ENCODE peak calls at places on chromosomes 7 and 10, in four cellular contexts. One of them, this sample, is unnamed.

GRCh38 chr10:22712246-22712958 is 2.0 kb downstream of the PIP4K2A start:
- DNase-seq in HepG2: no peak
- DNase-seq in GM12878: no peak
- DNase-seq in H1: no peak
- DNase-seq in this sample: no peak

GRCh38 chr10:77972148-77972547 is 45.6 kb upstream of the DLG5 start:
- DNase-seq in HepG2: no peak
- DNase-seq in GM12878: no peak
- DNase-seq in H1: no peak
- DNase-seq in this sample: no peak

GRCh38 chr7:72213769-72214168 is 198.4 kb downstream of the CALN1 start:
- DNase-seq in HepG2: no peak
- DNase-seq in GM12878: no peak
- DNase-seq in H1: no peak
- DNase-seq in this sample: no peak

GRCh38 chr7:24652551-24652950 is 79.3 kb downstream of the PALS2 start:
- DNase-seq in HepG2: no peak
- DNase-seq in GM12878: no peak
- DNase-seq in H1: no peak
- DNase-seq in this sample: no peak

GRCh38 chr7:127525866-127526456 is 59.4 kb downstream of the GCC1 start:
- DNase-seq in HepG2: no peak
- DNase-seq in GM12878: no peak
- DNase-seq in H1: no peak
- DNase-seq in this sample: no peak

GRCh38 chr10:129964611-129965417 is 740 bp upstream of the EBF3 start:
- DNase-seq in HepG2: no peak
- DNase-seq in GM12878: no peak
- DNase-seq in H1: peak
- DNase-seq in this sample: no peak

GRCh38 chr7:121530251-121531174 is 134.4 kb upstream of the FAM3C start:
- DNase-seq in HepG2: no peak
- DNase-seq in GM12878: peak
- DNase-seq in H1: no peak
- DNase-seq in this sample: no peak

GRCh38 chr7:136998495-136998894 is 130.0 kb downstream of the CHRM2 start:
- DNase-seq in HepG2: no peak
- DNase-seq in GM12878: no peak
- DNase-seq in H1: no peak
- DNase-seq in this sample: no peak

GRCh38 chr10:117450940-117451339 is 75.7 kb upstream of the PDZD8 start:
- DNase-seq in HepG2: no peak
- DNase-seq in GM12878: no peak
- DNase-seq in H1: no peak
- DNase-seq in this sample: no peak

GRCh38 chr7:138328215-138328614 is 131.8 kb upstream of the TRIM24 start:
- DNase-seq in HepG2: peak
- DNase-seq in GM12878: no peak
- DNase-seq in H1: no peak
- DNase-seq in this sample: no peak

GRCh38 chr7:91636129-91636724 is 244.3 kb downstream of the MTERF1 start:
- DNase-seq in HepG2: peak
- DNase-seq in GM12878: no peak
- DNase-seq in H1: no peak
- DNase-seq in this sample: no peak

GRCh38 chr7:82945056-82945455 is 217.6 kb downstream of the PCLO start:
- DNase-seq in HepG2: no peak
- DNase-seq in GM12878: no peak
- DNase-seq in H1: no peak
- DNase-seq in this sample: no peak

GRCh38 chr7:43298617-43299016 is 186.2 kb downstream of the HECW1 start:
- DNase-seq in HepG2: no peak
- DNase-seq in GM12878: no peak
- DNase-seq in H1: no peak
- DNase-seq in this sample: no peak

GRCh38 chr10:71597821-71598498 is 121.6 kb downstream of the C10orf105 start:
- DNase-seq in HepG2: peak
- DNase-seq in GM12878: no peak
- DNase-seq in H1: no peak
- DNase-seq in this sample: peak

GRCh38 chr10:78523453-78523852 is 489.8 kb downstream of the RPS24 start:
- DNase-seq in HepG2: peak
- DNase-seq in GM12878: no peak
- DNase-seq in H1: no peak
- DNase-seq in this sample: no peak

GRCh38 chr7:953547-954327 is 743 bp downstream of the ADAP1 start:
- DNase-seq in HepG2: peak
- DNase-seq in GM12878: no peak
- DNase-seq in H1: peak
- DNase-seq in this sample: no peak

GRCh38 chr10:3476186-3476585 is 303.6 kb upstream of the PITRM1 start:
- DNase-seq in HepG2: no peak
- DNase-seq in GM12878: no peak
- DNase-seq in H1: no peak
- DNase-seq in this sample: no peak

GRCh38 chr10:68474021-68474420 is 2.2 kb upstream of the DNA2 start:
- DNase-seq in HepG2: no peak
- DNase-seq in GM12878: no peak
- DNase-seq in H1: no peak
- DNase-seq in this sample: no peak

GRCh38 chr7:30321089-30321991 is 36.9 kb downstream of the ZNRF2 start:
- DNase-seq in HepG2: no peak
- DNase-seq in GM12878: peak
- DNase-seq in H1: no peak
- DNase-seq in this sample: no peak

GRCh38 chr7:101625076-101625914 is 3.8 kb downstream of the MYL10 start:
- DNase-seq in HepG2: no peak
- DNase-seq in GM12878: no peak
- DNase-seq in H1: no peak
- DNase-seq in this sample: no peak

GRCh38 chr7:1256621-1257020 is 23.9 kb downstream of the UNCX start:
- DNase-seq in HepG2: no peak
- DNase-seq in GM12878: no peak
- DNase-seq in H1: no peak
- DNase-seq in this sample: no peak

GRCh38 chr7:108000875-108001758 is 1.8 kb downstream of the LAMB1 start:
- DNase-seq in HepG2: no peak
- DNase-seq in GM12878: no peak
- DNase-seq in H1: peak
- DNase-seq in this sample: no peak

GRCh38 chr10:104750306-104750705 is 109.2 kb downstream of the SORCS3 start:
- DNase-seq in HepG2: no peak
- DNase-seq in GM12878: no peak
- DNase-seq in H1: no peak
- DNase-seq in this sample: no peak

GRCh38 chr7:159032753-159033472 is 111.8 kb downstream of the VIPR2 start:
- DNase-seq in HepG2: no peak
- DNase-seq in GM12878: no peak
- DNase-seq in H1: peak
- DNase-seq in this sample: no peak

GRCh38 chr10:124010563-124011131 is 82.8 kb downstream of the CHST15 start:
- DNase-seq in HepG2: no peak
- DNase-seq in GM12878: no peak
- DNase-seq in H1: peak
- DNase-seq in this sample: no peak

GRCh38 chr10:77904110-77904860 is 22.3 kb downstream of the DLG5 start:
- DNase-seq in HepG2: no peak
- DNase-seq in GM12878: no peak
- DNase-seq in H1: no peak
- DNase-seq in this sample: no peak

GRCh38 chr7:49398730-49399129 is 374.7 kb upstream of the VWC2 start:
- DNase-seq in HepG2: no peak
- DNase-seq in GM12878: no peak
- DNase-seq in H1: no peak
- DNase-seq in this sample: no peak

GRCh38 chr10:117956972-117957371 is 89.8 kb downstream of the RAB11FIP2 start:
- DNase-seq in HepG2: no peak
- DNase-seq in GM12878: no peak
- DNase-seq in H1: no peak
- DNase-seq in this sample: no peak

GRCh38 chr7:124700655-124701054 is 64.9 kb downstream of the GPR37 start:
- DNase-seq in HepG2: no peak
- DNase-seq in GM12878: no peak
- DNase-seq in H1: no peak
- DNase-seq in this sample: no peak

GRCh38 chr10:133309720-133310398 is 1.1 kb downstream of the ZNF511 start:
- DNase-seq in HepG2: no peak
- DNase-seq in GM12878: no peak
- DNase-seq in H1: no peak
- DNase-seq in this sample: no peak

GRCh38 chr7:132348341-132348740 is 227.9 kb downstream of the PLXNA4 start:
- DNase-seq in HepG2: no peak
- DNase-seq in GM12878: no peak
- DNase-seq in H1: no peak
- DNase-seq in this sample: no peak

GRCh38 chr10:101031128-101031795 is at the start of the genes PDZD7 and SFXN3:
- DNase-seq in HepG2: peak
- DNase-seq in GM12878: peak
- DNase-seq in H1: peak
- DNase-seq in this sample: peak

GRCh38 chr10:119165171-119166110 is at the start of gene SFXN4:
- DNase-seq in HepG2: peak
- DNase-seq in GM12878: peak
- DNase-seq in H1: peak
- DNase-seq in this sample: peak

GRCh38 chr10:18340496-18341051 is 200.3 kb downstream of the CACNB2 start:
- DNase-seq in HepG2: no peak
- DNase-seq in GM12878: no peak
- DNase-seq in H1: no peak
- DNase-seq in this sample: peak

GRCh38 chr7:73985737-73986141 is 42.2 kb upstream of the ELN start:
- DNase-seq in HepG2: no peak
- DNase-seq in GM12878: no peak
- DNase-seq in H1: peak
- DNase-seq in this sample: no peak

GRCh38 chr7:115249080-115249479 is 327.2 kb downstream of the MDFIC start:
- DNase-seq in HepG2: no peak
- DNase-seq in GM12878: no peak
- DNase-seq in H1: no peak
- DNase-seq in this sample: no peak

GRCh38 chr7:3267928-3268690 is 32.9 kb upstream of the SDK1 start:
- DNase-seq in HepG2: no peak
- DNase-seq in GM12878: no peak
- DNase-seq in H1: no peak
- DNase-seq in this sample: no peak
- TF ChIP-seq CBX5 in HepG2: no peak
- TF ChIP-seq CBX5 in GM12878: no peak
- TF ChIP-seq CBX5 in H1: no peak
- TF ChIP-seq CBX5 in this sample: no peak

GRCh38 chr10:7797582-7797981 is 9.6 kb downstream of the ATP5F1C start:
- DNase-seq in HepG2: no peak
- DNase-seq in GM12878: no peak
- DNase-seq in H1: no peak
- DNase-seq in this sample: peak
- TF ChIP-seq CBX5 in HepG2: no peak
- TF ChIP-seq CBX5 in GM12878: no peak
- TF ChIP-seq CBX5 in H1: no peak
- TF ChIP-seq CBX5 in this sample: no peak

GRCh38 chr7:105675873-105676484 is 94.7 kb upstream of the EFCAB10 start:
- DNase-seq in HepG2: no peak
- DNase-seq in GM12878: no peak
- DNase-seq in H1: no peak
- DNase-seq in this sample: no peak
- TF ChIP-seq CBX5 in HepG2: no peak
- TF ChIP-seq CBX5 in GM12878: no peak
- TF ChIP-seq CBX5 in H1: no peak
- TF ChIP-seq CBX5 in this sample: no peak

GRCh38 chr7:47544416-47544815 is 37.5 kb downstream of the TNS3 start:
- DNase-seq in HepG2: no peak
- DNase-seq in GM12878: no peak
- DNase-seq in H1: no peak
- DNase-seq in this sample: no peak
- TF ChIP-seq CBX5 in HepG2: no peak
- TF ChIP-seq CBX5 in GM12878: no peak
- TF ChIP-seq CBX5 in H1: no peak
- TF ChIP-seq CBX5 in this sample: no peak

DNA sequence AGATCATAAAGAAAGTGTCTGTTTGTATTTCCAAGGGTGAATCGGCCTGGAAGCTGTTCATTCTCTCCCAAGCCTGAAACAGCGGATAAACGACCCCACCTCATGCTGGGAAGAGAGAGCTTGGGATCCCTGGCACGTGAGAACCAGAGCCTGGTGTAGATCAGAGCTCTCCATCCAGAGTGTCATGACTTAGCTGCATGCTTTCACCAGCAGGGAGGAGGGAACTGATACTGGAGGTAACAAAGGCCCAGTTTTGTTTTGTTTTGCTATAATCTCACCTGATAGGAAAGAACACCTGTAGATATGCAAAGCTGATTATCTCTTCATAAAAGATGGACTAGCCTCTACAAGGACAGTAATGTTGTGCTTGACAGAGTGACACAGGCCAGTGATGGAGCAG is 236.6 kb downstream of the POM121L12 start:
- DNase-seq in HepG2: no peak
- DNase-seq in GM12878: no peak
- DNase-seq in H1: no peak
- DNase-seq in this sample: no peak
- TF ChIP-seq CBX5 in HepG2: no peak
- TF ChIP-seq CBX5 in GM12878: no peak
- TF ChIP-seq CBX5 in H1: no peak
- TF ChIP-seq CBX5 in this sample: no peak